ENCODE peak calls at places on chromosomes 5 and 9, in five cellular contexts. I, Y, U, S and X are unnamed samples.

GRCh38 chr9:89663264-89663970 is 58.6 kb downstream of the GADD45G start:
- DNase-seq in I (no peak), Y (no peak), U (no peak), S (no peak), X (no peak)

GRCh38 chr9:124296094-124296493 is 38.3 kb downstream of the NEK6 start:
- DNase-seq in I (no peak), Y (no peak), U (no peak), S (no peak), X (no peak)

GRCh38 chr9:93492327-93492726 is 38.9 kb upstream of the FAM120AOS start:
- DNase-seq in I (no peak), Y (no peak), U (no peak), S (no peak), X (no peak)

GRCh38 chr5:83090169-83090568 is 12.8 kb downstream of the XRCC4 start:
- DNase-seq in I (no peak), Y (no peak), U (no peak), S (no peak), X (no peak)

GRCh38 chr9:129125478-129125877 is 14.3 kb downstream of the PTPA start:
- DNase-seq in I (no peak), Y (no peak), U (no peak), S (no peak), X (no peak)

GRCh38 chr9:1267141-1267570 is 217.0 kb downstream of the DMRT2 start:
- DNase-seq in I (no peak), Y (no peak), U (no peak), S (no peak), X (no peak)

GRCh38 chr5:102152906-102153787 is 142.9 kb downstream of the SLCO4C1 start:
- DNase-seq in I (peak), Y (no peak), U (no peak), S (no peak), X (no peak)

GRCh38 chr9:134054891-134055811 is 12.7 kb downstream of the BRD3 start:
- DNase-seq in I (no peak), Y (no peak), U (no peak), S (peak), X (no peak)

GRCh38 chr9:130222833-130223232 is 42.7 kb upstream of the HMCN2 start:
- DNase-seq in I (no peak), Y (no peak), U (no peak), S (no peak), X (no peak)

GRCh38 chr9:36037580-36038169 is 962 bp downstream of the RECK start:
- DNase-seq in I (peak), Y (no peak), U (no peak), S (no peak), X (peak)

GRCh38 chr9:88950341-88951141 is 40.7 kb upstream of the S1PR3 start:
- DNase-seq in I (no peak), Y (no peak), U (no peak), S (no peak), X (no peak)

GRCh38 chr9:12916037-12916436 is 141.2 kb downstream of the LURAP1L start:
- DNase-seq in I (no peak), Y (no peak), U (peak), S (no peak), X (peak)

GRCh38 chr9:134928796-134929559 is 11.3 kb upstream of the FCN1 start:
- DNase-seq in I (no peak), Y (no peak), U (peak), S (peak), X (no peak)

GRCh38 chr5:51203598-51203997 is 179.7 kb upstream of the ISL1 start:
- DNase-seq in I (no peak), Y (no peak), U (no peak), S (no peak), X (no peak)

GRCh38 chr9:137797206-137798120 is 80.1 kb upstream of the CACNA1B start:
- DNase-seq in I (no peak), Y (no peak), U (no peak), S (no peak), X (no peak)

GRCh38 chr5:134252671-134253070 is 26.8 kb upstream of the PPP2CA start:
- DNase-seq in I (peak), Y (no peak), U (no peak), S (peak), X (no peak)

GRCh38 chr9:97954550-97954989 is 16.6 kb upstream of the HEMGN start:
- DNase-seq in I (peak), Y (peak), U (no peak), S (peak), X (no peak)

GRCh38 chr9:23630488-23630887 is 195.6 kb downstream of the ELAVL2 start:
- DNase-seq in I (no peak), Y (no peak), U (no peak), S (no peak), X (no peak)

GRCh38 chr9:135661801-135662560 is 1.1 kb upstream of the LCN9 start:
- DNase-seq in I (no peak), Y (no peak), U (no peak), S (no peak), X (no peak)

GRCh38 chr5:137122558-137122957 is 376.6 kb downstream of the SPOCK1 start:
- DNase-seq in I (no peak), Y (no peak), U (no peak), S (no peak), X (no peak)

GRCh38 chr9:38186372-38187115 is 117.5 kb upstream of the SHB start:
- DNase-seq in I (no peak), Y (no peak), U (no peak), S (no peak), X (no peak)

GRCh38 chr5:126513703-126514102 is 81.3 kb downstream of the ALDH7A1 start:
- DNase-seq in I (no peak), Y (no peak), U (no peak), S (no peak), X (no peak)
- H3K27ac ChIP-seq in I (no peak), Y (peak), U (no peak), S (no peak), X (no peak)

DNA sequence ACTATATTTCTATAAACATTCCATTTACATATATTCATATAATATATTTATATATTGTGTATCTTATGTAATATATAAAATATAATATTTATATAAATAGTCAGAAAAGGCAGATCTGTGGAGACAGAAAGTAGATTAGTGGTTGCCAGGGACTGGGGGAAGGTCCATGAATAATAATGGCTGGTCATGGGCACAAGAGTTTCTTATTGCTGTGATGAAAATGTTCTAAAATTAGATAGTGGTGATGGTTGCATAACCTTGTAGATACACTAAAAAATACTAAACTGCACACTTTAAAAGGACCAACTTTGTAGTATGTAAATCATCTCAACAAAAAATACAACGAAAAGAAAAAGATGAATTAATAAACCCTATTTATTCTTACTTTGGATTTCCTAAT is 47.3 kb downstream of the NUP155 start:
- DNase-seq in I (no peak), Y (no peak), U (no peak), S (no peak), X (no peak)
- H3K27ac ChIP-seq in I (no peak), Y (no peak), U (no peak), S (no peak), X (no peak)

DNA sequence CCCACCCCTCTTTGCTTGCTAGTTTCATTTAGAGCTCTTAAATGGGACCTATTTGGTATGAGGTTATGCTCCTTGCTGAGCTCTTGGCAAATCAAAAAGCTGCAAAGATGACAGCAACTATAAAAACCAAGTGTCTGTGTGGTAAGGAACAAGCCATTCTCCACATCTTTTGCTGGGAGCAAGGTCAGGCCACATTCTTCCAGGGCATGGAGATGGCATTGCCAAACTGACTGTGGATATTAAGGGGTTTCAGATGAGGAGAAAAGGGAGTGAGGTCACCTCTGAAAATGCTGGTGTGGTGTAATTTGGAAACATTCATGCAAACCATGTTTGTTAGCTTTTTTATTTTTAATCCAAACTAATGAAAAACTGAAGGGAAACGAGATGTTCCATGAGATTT is 218.8 kb upstream of the IL12B start:
- DNase-seq in I (no peak), Y (no peak), U (no peak), S (no peak), X (no peak)
- H3K27ac ChIP-seq in I (no peak), Y (no peak), U (no peak), S (no peak), X (peak)

GRCh38 chr9:85741112-85741874 is 461 bp downstream of the AGTPBP1 start:
- DNase-seq in I (no peak), Y (peak), U (no peak), S (peak), X (no peak)
- H3K27ac ChIP-seq in I (peak), Y (peak), U (peak), S (peak), X (peak)

GRCh38 chr9:104869801-104870200 is 58.2 kb downstream of the ABCA1 start:
- DNase-seq in I (no peak), Y (no peak), U (no peak), S (no peak), X (no peak)

GRCh38 chr9:104868303-104868686 is 59.7 kb downstream of the ABCA1 start:
- DNase-seq in I (no peak), Y (no peak), U (no peak), S (no peak), X (no peak)

GRCh38 chr9:104871961-104872527 is 55.9 kb downstream of the ABCA1 start:
- DNase-seq in I (no peak), Y (no peak), U (no peak), S (no peak), X (no peak)

GRCh38 chr9:104866186-104866585 is 61.8 kb downstream of the ABCA1 start:
- DNase-seq in I (no peak), Y (no peak), U (no peak), S (no peak), X (no peak)

GRCh38 chr9:104868687-104869404 is 59.1 kb downstream of the ABCA1 start:
- DNase-seq in I (no peak), Y (no peak), U (peak), S (peak), X (peak)
- H3K27ac ChIP-seq in I (no peak), Y (no peak), U (peak), S (peak), X (peak)

DNA sequence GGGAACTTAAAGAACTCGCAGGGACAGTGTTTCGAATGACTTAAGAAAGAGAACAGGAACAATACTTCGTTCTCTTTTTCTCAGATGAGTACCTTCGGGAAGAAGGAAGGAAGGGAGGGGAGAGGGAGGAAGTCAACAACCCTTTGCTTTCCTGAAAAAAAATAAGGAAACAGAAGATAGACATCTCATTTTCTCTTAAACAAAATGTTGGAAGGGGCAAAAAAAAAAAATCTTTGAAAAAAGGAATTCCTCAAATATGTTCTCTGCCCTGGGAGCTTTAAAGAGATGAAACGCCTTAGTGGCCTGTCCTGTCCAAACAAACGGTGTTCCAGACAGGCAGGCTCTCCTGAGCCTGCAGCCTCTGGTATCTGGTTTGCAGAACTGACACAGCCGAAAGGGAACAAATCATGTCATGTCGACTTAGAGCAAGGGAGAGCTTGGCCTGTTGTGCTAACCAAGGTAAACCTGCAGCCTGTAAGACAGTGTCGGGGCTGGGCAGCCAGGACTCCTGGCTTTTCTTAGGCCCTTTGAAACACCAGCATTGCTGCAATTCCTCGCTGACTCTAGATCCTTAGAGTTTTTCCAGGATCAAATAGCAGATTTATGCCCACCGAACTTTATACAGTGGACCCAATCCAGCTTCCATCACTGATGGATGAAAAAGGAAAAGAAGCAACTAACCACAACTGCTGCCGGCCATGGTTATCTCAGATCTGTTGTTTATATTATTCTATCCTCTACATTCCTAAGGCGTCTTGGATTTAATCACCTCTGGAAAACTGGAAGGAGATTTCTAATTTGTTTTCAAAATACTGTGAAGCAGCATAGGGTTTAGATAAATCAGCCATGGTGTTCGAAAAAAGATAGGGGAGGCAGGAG is at the start of gene ZNF366:
- DNase-seq in I (no peak), Y (no peak), U (no peak), S (peak), X (no peak)
- H3K27ac ChIP-seq in I (no peak), Y (no peak), U (no peak), S (peak), X (peak)

DNA sequence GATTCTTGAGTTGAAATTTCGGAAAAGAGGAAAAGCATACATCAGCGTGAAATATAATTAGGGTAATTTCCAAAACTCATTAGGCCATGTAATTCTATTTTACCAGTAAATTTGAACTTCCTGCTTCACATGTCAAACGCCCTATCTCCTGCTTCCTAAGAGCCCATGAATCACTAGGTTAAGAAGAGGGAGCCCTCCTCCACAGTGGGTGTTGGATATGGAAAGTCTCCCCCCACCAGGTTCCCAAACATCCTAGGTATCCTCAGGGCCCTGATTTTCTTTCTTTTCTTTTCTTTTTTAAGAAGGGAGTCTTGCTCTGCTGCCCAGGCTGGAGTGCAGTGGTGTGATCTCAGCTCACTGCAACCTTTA is 115.1 kb downstream of the SUSD1 start:
- DNase-seq in I (no peak), Y (no peak), U (no peak), S (no peak), X (no peak)
- H3K27ac ChIP-seq in I (peak), Y (no peak), U (peak), S (peak), X (peak)

GRCh38 chr5:109805472-109805871 is 115.7 kb downstream of the MAN2A1 start:
- DNase-seq in I (no peak), Y (no peak), U (no peak), S (no peak), X (no peak)
- H3K27ac ChIP-seq in I (no peak), Y (no peak), U (no peak), S (no peak), X (no peak)

DNA sequence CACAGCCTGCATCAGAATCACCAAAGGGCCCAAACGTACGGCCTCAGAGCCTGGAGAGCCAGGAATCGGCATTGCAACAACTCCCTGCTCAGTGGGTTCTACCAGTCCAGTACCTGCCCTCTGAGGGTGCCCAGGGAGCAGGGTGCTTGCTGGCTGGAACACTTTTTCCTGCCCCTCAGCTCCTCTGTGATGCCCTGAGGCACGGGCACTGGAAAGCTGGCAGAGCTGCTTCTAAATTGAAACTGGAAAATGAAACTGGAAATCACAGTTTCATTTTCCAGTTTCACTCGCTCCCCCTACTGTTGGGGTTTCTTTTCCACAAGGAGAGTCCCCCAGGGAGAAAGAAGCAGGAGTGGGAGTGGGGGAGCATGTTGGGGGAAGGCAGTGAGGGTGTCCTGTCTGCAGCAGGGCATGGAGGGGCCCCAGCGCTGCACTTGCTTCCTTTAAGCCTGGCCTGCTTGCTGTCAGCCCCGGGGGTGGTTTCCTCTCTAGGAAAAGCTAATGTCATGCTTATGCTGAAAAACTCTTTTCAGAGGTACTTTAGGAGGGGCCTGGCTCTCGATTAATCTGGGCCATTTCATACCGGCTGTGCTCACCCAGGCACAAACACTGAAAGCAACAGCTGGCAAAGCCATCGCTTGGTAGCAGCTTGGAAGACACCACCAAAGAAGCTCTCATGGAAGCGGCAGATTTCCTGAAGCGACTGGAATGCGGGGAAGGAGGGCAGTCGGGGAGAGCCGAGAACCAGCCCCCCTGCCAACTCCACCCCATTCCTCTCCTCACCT is 26.2 kb downstream of the IRF1 start:
- DNase-seq in I (no peak), Y (no peak), U (no peak), S (no peak), X (no peak)
- H3K27ac ChIP-seq in I (peak), Y (peak), U (no peak), S (peak), X (no peak)